ENCODE peak calls at places on chromosome 11, in ten cellular contexts. One of them, this sample, is unnamed.

GRCh38 chr11:129320485-129320884 is 55.2 kb upstream of the BARX2 start:
- DNase-seq in RWPE1: no peak
- DNase-seq in activated naive CD4-positive, alpha-beta T cell: no peak
- DNase-seq in G401: no peak
- DNase-seq in astrocyte of the spinal cord: no peak
- DNase-seq in amygdala: no peak
- DNase-seq in stimulated activated CD8-positive, alpha-beta memory T cell treated with anti-CD3 and anti-CD28 coated beads, Interleukin-2, amount 100 ng/mL, for 48 hours: no peak
- DNase-seq in stimulated activated CD4-positive, alpha-beta T cell treated with anti-CD3 and anti-CD28 coated beads, Interleukin-2, amount 100 ng/mL, for 48 hours: no peak
- DNase-seq in activated CD4-positive, alpha-beta T cell treated with anti-CD3 and anti-CD28 coated beads, Interleukin-2, amount 10 ng/mL, durations not matched to agents 7 days and 5 days: no peak
- DNase-seq in hypothalamus: no peak
- DNase-seq in this sample: no peak

GRCh38 chr11:70383664-70384395 is 14.5 kb upstream of the CTTN start:
- DNase-seq in RWPE1: no peak
- DNase-seq in activated naive CD4-positive, alpha-beta T cell: no peak
- DNase-seq in G401: no peak
- DNase-seq in astrocyte of the spinal cord: no peak
- DNase-seq in amygdala: no peak
- DNase-seq in stimulated activated CD8-positive, alpha-beta memory T cell treated with anti-CD3 and anti-CD28 coated beads, Interleukin-2, amount 100 ng/mL, for 48 hours: no peak
- DNase-seq in stimulated activated CD4-positive, alpha-beta T cell treated with anti-CD3 and anti-CD28 coated beads, Interleukin-2, amount 100 ng/mL, for 48 hours: no peak
- DNase-seq in activated CD4-positive, alpha-beta T cell treated with anti-CD3 and anti-CD28 coated beads, Interleukin-2, amount 10 ng/mL, durations not matched to agents 7 days and 5 days: no peak
- DNase-seq in hypothalamus: no peak
- DNase-seq in this sample: no peak

GRCh38 chr11:116731821-116732739 is 40.7 kb downstream of the BUD13 start:
- DNase-seq in RWPE1: no peak
- DNase-seq in activated naive CD4-positive, alpha-beta T cell: no peak
- DNase-seq in G401: peak
- DNase-seq in astrocyte of the spinal cord: no peak
- DNase-seq in amygdala: peak
- DNase-seq in stimulated activated CD8-positive, alpha-beta memory T cell treated with anti-CD3 and anti-CD28 coated beads, Interleukin-2, amount 100 ng/mL, for 48 hours: no peak
- DNase-seq in stimulated activated CD4-positive, alpha-beta T cell treated with anti-CD3 and anti-CD28 coated beads, Interleukin-2, amount 100 ng/mL, for 48 hours: no peak
- DNase-seq in activated CD4-positive, alpha-beta T cell treated with anti-CD3 and anti-CD28 coated beads, Interleukin-2, amount 10 ng/mL, durations not matched to agents 7 days and 5 days: no peak
- DNase-seq in hypothalamus: peak
- DNase-seq in this sample: no peak

GRCh38 chr11:78199653-78200015 is 10.9 kb downstream of the USP35 start:
- DNase-seq in RWPE1: no peak
- DNase-seq in activated naive CD4-positive, alpha-beta T cell: no peak
- DNase-seq in G401: no peak
- DNase-seq in astrocyte of the spinal cord: no peak
- DNase-seq in amygdala: no peak
- DNase-seq in stimulated activated CD8-positive, alpha-beta memory T cell treated with anti-CD3 and anti-CD28 coated beads, Interleukin-2, amount 100 ng/mL, for 48 hours: no peak
- DNase-seq in stimulated activated CD4-positive, alpha-beta T cell treated with anti-CD3 and anti-CD28 coated beads, Interleukin-2, amount 100 ng/mL, for 48 hours: no peak
- DNase-seq in activated CD4-positive, alpha-beta T cell treated with anti-CD3 and anti-CD28 coated beads, Interleukin-2, amount 10 ng/mL, durations not matched to agents 7 days and 5 days: no peak
- DNase-seq in hypothalamus: no peak
- DNase-seq in this sample: no peak

GRCh38 chr11:62680825-62681240 is 2.0 kb upstream of the UBXN1 start:
- DNase-seq in RWPE1: peak
- DNase-seq in activated naive CD4-positive, alpha-beta T cell: no peak
- DNase-seq in G401: peak
- DNase-seq in astrocyte of the spinal cord: peak
- DNase-seq in amygdala: peak
- DNase-seq in stimulated activated CD8-positive, alpha-beta memory T cell treated with anti-CD3 and anti-CD28 coated beads, Interleukin-2, amount 100 ng/mL, for 48 hours: no peak
- DNase-seq in stimulated activated CD4-positive, alpha-beta T cell treated with anti-CD3 and anti-CD28 coated beads, Interleukin-2, amount 100 ng/mL, for 48 hours: no peak
- DNase-seq in activated CD4-positive, alpha-beta T cell treated with anti-CD3 and anti-CD28 coated beads, Interleukin-2, amount 10 ng/mL, durations not matched to agents 7 days and 5 days: peak
- DNase-seq in hypothalamus: no peak
- DNase-seq in this sample: peak

GRCh38 chr11:90916706-90917105 is 693.9 kb upstream of the CHORDC1 start:
- DNase-seq in RWPE1: no peak
- DNase-seq in activated naive CD4-positive, alpha-beta T cell: no peak
- DNase-seq in G401: no peak
- DNase-seq in astrocyte of the spinal cord: no peak
- DNase-seq in amygdala: no peak
- DNase-seq in stimulated activated CD8-positive, alpha-beta memory T cell treated with anti-CD3 and anti-CD28 coated beads, Interleukin-2, amount 100 ng/mL, for 48 hours: no peak
- DNase-seq in stimulated activated CD4-positive, alpha-beta T cell treated with anti-CD3 and anti-CD28 coated beads, Interleukin-2, amount 100 ng/mL, for 48 hours: no peak
- DNase-seq in activated CD4-positive, alpha-beta T cell treated with anti-CD3 and anti-CD28 coated beads, Interleukin-2, amount 10 ng/mL, durations not matched to agents 7 days and 5 days: no peak
- DNase-seq in hypothalamus: no peak
- DNase-seq in this sample: no peak

GRCh38 chr11:94762208-94762607 is 5.9 kb upstream of the AMOTL1 start:
- DNase-seq in RWPE1: peak
- DNase-seq in activated naive CD4-positive, alpha-beta T cell: no peak
- DNase-seq in G401: no peak
- DNase-seq in astrocyte of the spinal cord: no peak
- DNase-seq in amygdala: no peak
- DNase-seq in stimulated activated CD8-positive, alpha-beta memory T cell treated with anti-CD3 and anti-CD28 coated beads, Interleukin-2, amount 100 ng/mL, for 48 hours: no peak
- DNase-seq in stimulated activated CD4-positive, alpha-beta T cell treated with anti-CD3 and anti-CD28 coated beads, Interleukin-2, amount 100 ng/mL, for 48 hours: no peak
- DNase-seq in activated CD4-positive, alpha-beta T cell treated with anti-CD3 and anti-CD28 coated beads, Interleukin-2, amount 10 ng/mL, durations not matched to agents 7 days and 5 days: no peak
- DNase-seq in hypothalamus: no peak
- DNase-seq in this sample: no peak

GRCh38 chr11:21988477-21988876 is 204.4 kb upstream of the ANO5 start:
- DNase-seq in RWPE1: no peak
- DNase-seq in activated naive CD4-positive, alpha-beta T cell: no peak
- DNase-seq in G401: peak
- DNase-seq in astrocyte of the spinal cord: no peak
- DNase-seq in amygdala: no peak
- DNase-seq in stimulated activated CD8-positive, alpha-beta memory T cell treated with anti-CD3 and anti-CD28 coated beads, Interleukin-2, amount 100 ng/mL, for 48 hours: no peak
- DNase-seq in stimulated activated CD4-positive, alpha-beta T cell treated with anti-CD3 and anti-CD28 coated beads, Interleukin-2, amount 100 ng/mL, for 48 hours: no peak
- DNase-seq in activated CD4-positive, alpha-beta T cell treated with anti-CD3 and anti-CD28 coated beads, Interleukin-2, amount 10 ng/mL, durations not matched to agents 7 days and 5 days: no peak
- DNase-seq in hypothalamus: no peak
- DNase-seq in this sample: no peak

GRCh38 chr11:67318239-67318555 is 14.9 kb downstream of the SSH3 start:
- DNase-seq in RWPE1: peak
- DNase-seq in activated naive CD4-positive, alpha-beta T cell: no peak
- DNase-seq in G401: no peak
- DNase-seq in astrocyte of the spinal cord: no peak
- DNase-seq in amygdala: no peak
- DNase-seq in stimulated activated CD8-positive, alpha-beta memory T cell treated with anti-CD3 and anti-CD28 coated beads, Interleukin-2, amount 100 ng/mL, for 48 hours: no peak
- DNase-seq in stimulated activated CD4-positive, alpha-beta T cell treated with anti-CD3 and anti-CD28 coated beads, Interleukin-2, amount 100 ng/mL, for 48 hours: no peak
- DNase-seq in activated CD4-positive, alpha-beta T cell treated with anti-CD3 and anti-CD28 coated beads, Interleukin-2, amount 10 ng/mL, durations not matched to agents 7 days and 5 days: no peak
- DNase-seq in hypothalamus: no peak
- DNase-seq in this sample: no peak

GRCh38 chr11:131430466-131431176 is 60.2 kb downstream of the NTM start:
- DNase-seq in RWPE1: no peak
- DNase-seq in activated naive CD4-positive, alpha-beta T cell: no peak
- DNase-seq in G401: no peak
- DNase-seq in astrocyte of the spinal cord: no peak
- DNase-seq in amygdala: no peak
- DNase-seq in stimulated activated CD8-positive, alpha-beta memory T cell treated with anti-CD3 and anti-CD28 coated beads, Interleukin-2, amount 100 ng/mL, for 48 hours: no peak
- DNase-seq in stimulated activated CD4-positive, alpha-beta T cell treated with anti-CD3 and anti-CD28 coated beads, Interleukin-2, amount 100 ng/mL, for 48 hours: no peak
- DNase-seq in activated CD4-positive, alpha-beta T cell treated with anti-CD3 and anti-CD28 coated beads, Interleukin-2, amount 10 ng/mL, durations not matched to agents 7 days and 5 days: no peak
- DNase-seq in hypothalamus: no peak
- DNase-seq in this sample: no peak

GRCh38 chr11:60859616-60860250 is 4.0 kb upstream of the PTGDR2 start:
- DNase-seq in RWPE1: no peak
- DNase-seq in activated naive CD4-positive, alpha-beta T cell: no peak
- DNase-seq in G401: no peak
- DNase-seq in astrocyte of the spinal cord: no peak
- DNase-seq in amygdala: peak
- DNase-seq in stimulated activated CD8-positive, alpha-beta memory T cell treated with anti-CD3 and anti-CD28 coated beads, Interleukin-2, amount 100 ng/mL, for 48 hours: no peak
- DNase-seq in stimulated activated CD4-positive, alpha-beta T cell treated with anti-CD3 and anti-CD28 coated beads, Interleukin-2, amount 100 ng/mL, for 48 hours: no peak
- DNase-seq in activated CD4-positive, alpha-beta T cell treated with anti-CD3 and anti-CD28 coated beads, Interleukin-2, amount 10 ng/mL, durations not matched to agents 7 days and 5 days: no peak
- DNase-seq in hypothalamus: peak
- DNase-seq in this sample: no peak

GRCh38 chr11:1202776-1203504 is 19.9 kb upstream of the MUC5B start:
- DNase-seq in RWPE1: peak
- DNase-seq in activated naive CD4-positive, alpha-beta T cell: peak
- DNase-seq in G401: peak
- DNase-seq in astrocyte of the spinal cord: peak
- DNase-seq in amygdala: peak
- DNase-seq in stimulated activated CD8-positive, alpha-beta memory T cell treated with anti-CD3 and anti-CD28 coated beads, Interleukin-2, amount 100 ng/mL, for 48 hours: peak
- DNase-seq in stimulated activated CD4-positive, alpha-beta T cell treated with anti-CD3 and anti-CD28 coated beads, Interleukin-2, amount 100 ng/mL, for 48 hours: peak
- DNase-seq in activated CD4-positive, alpha-beta T cell treated with anti-CD3 and anti-CD28 coated beads, Interleukin-2, amount 10 ng/mL, durations not matched to agents 7 days and 5 days: peak
- DNase-seq in hypothalamus: peak
- DNase-seq in this sample: peak

GRCh38 chr11:66035653-66036333 is 9.5 kb upstream of the CATSPER1 start:
- DNase-seq in RWPE1: no peak
- DNase-seq in activated naive CD4-positive, alpha-beta T cell: no peak
- DNase-seq in G401: no peak
- DNase-seq in astrocyte of the spinal cord: no peak
- DNase-seq in amygdala: no peak
- DNase-seq in stimulated activated CD8-positive, alpha-beta memory T cell treated with anti-CD3 and anti-CD28 coated beads, Interleukin-2, amount 100 ng/mL, for 48 hours: no peak
- DNase-seq in stimulated activated CD4-positive, alpha-beta T cell treated with anti-CD3 and anti-CD28 coated beads, Interleukin-2, amount 100 ng/mL, for 48 hours: no peak
- DNase-seq in activated CD4-positive, alpha-beta T cell treated with anti-CD3 and anti-CD28 coated beads, Interleukin-2, amount 10 ng/mL, durations not matched to agents 7 days and 5 days: no peak
- DNase-seq in hypothalamus: no peak
- DNase-seq in this sample: no peak

GRCh38 chr11:61720597-61720996 is 31.8 kb upstream of the MYRF start:
- DNase-seq in RWPE1: no peak
- DNase-seq in activated naive CD4-positive, alpha-beta T cell: no peak
- DNase-seq in G401: no peak
- DNase-seq in astrocyte of the spinal cord: no peak
- DNase-seq in amygdala: no peak
- DNase-seq in stimulated activated CD8-positive, alpha-beta memory T cell treated with anti-CD3 and anti-CD28 coated beads, Interleukin-2, amount 100 ng/mL, for 48 hours: no peak
- DNase-seq in stimulated activated CD4-positive, alpha-beta T cell treated with anti-CD3 and anti-CD28 coated beads, Interleukin-2, amount 100 ng/mL, for 48 hours: no peak
- DNase-seq in activated CD4-positive, alpha-beta T cell treated with anti-CD3 and anti-CD28 coated beads, Interleukin-2, amount 10 ng/mL, durations not matched to agents 7 days and 5 days: no peak
- DNase-seq in hypothalamus: no peak
- DNase-seq in this sample: no peak